ENCODE peak calls at places on chromosome X, in six cellular contexts. I, K, F, A, H and N are unnamed samples.

GRCh38 chrX:88604433-88605221 is 142.4 kb upstream of the CPXCR1 start:
- DNase-seq in I (no peak), K (no peak), F (no peak), A (no peak), H (no peak), N (no peak)

GRCh38 chrX:46627700-46628405 is 54.3 kb downstream of the CHST7 start:
- DNase-seq in I (no peak), K (no peak), F (no peak), A (no peak), H (no peak), N (no peak)

GRCh38 chrX:118574666-118575065 is 79.1 kb downstream of the DOCK11 start:
- DNase-seq in I (no peak), K (no peak), F (no peak), A (no peak), H (no peak), N (no peak)

GRCh38 chrX:16185725-16186136 is 18.4 kb downstream of the MAGEB17 start:
- DNase-seq in I (peak; percentile 65), K (peak; percentile 44), F (no peak), A (no peak), H (no peak), N (peak; percentile 65)

GRCh38 chrX:118189628-118190027 is 73.0 kb upstream of the KLHL13 start:
- DNase-seq in I (peak; percentile 44), K (no peak), F (no peak), A (no peak), H (no peak), N (no peak)

GRCh38 chrX:72050011-72050410 is 81.7 kb downstream of the RTL5 start:
- DNase-seq in I (peak; percentile 4), K (no peak), F (peak; percentile 26), A (no peak), H (no peak), N (peak; percentile 66)

GRCh38 chrX:39654952-39655351 is 442.8 kb downstream of the BCOR start:
- DNase-seq in I (no peak), K (no peak), F (no peak), A (no peak), H (no peak), N (no peak)

GRCh38 chrX:71558920-71559319 is 19.3 kb upstream of the GCNA start:
- DNase-seq in I (no peak), K (no peak), F (no peak), A (no peak), H (no peak), N (no peak)

GRCh38 chrX:16712825-16713155 is 321 bp upstream of the CTPS2 start:
- DNase-seq in I (no peak), K (peak; percentile 20), F (no peak), A (no peak), H (no peak), N (no peak)

GRCh38 chrX:1807301-1807731 is 192.5 kb downstream of the ASMT start:
- DNase-seq in I (peak; percentile 81), K (no peak), F (no peak), A (no peak), H (no peak), N (peak; percentile 52)

GRCh38 chrX:34880656-34881055 is 61.9 kb upstream of the FAM47B start:
- DNase-seq in I (no peak), K (no peak), F (no peak), A (no peak), H (no peak), N (peak; percentile 46)

GRCh38 chrX:43870011-43870410 is 12.2 kb downstream of the MAOB start:
- DNase-seq in I (no peak), K (no peak), F (no peak), A (no peak), H (no peak), N (no peak)

GRCh38 chrX:11059923-11060322 is 51.2 kb upstream of the HCCS start:
- DNase-seq in I (no peak), K (no peak), F (no peak), A (no peak), H (no peak), N (no peak)

GRCh38 chrX:115571712-115572111 is 10.7 kb downstream of the PLS3 start:
- DNase-seq in I (no peak), K (no peak), F (no peak), A (no peak), H (no peak), N (no peak)

GRCh38 chrX:43813898-43814297 is 68.4 kb downstream of the MAOB start:
- DNase-seq in I (peak; percentile 75), K (no peak), F (no peak), A (peak; percentile 32), H (no peak), N (peak; percentile 47)

GRCh38 chrX:138858438-138858837 is 146.9 kb upstream of the FGF13 start:
- DNase-seq in I (no peak), K (no peak), F (no peak), A (no peak), H (no peak), N (peak; percentile 89)

GRCh38 chrX:113059714-113060113 is 219.1 kb upstream of the AMOT start:
- DNase-seq in I (no peak), K (no peak), F (no peak), A (no peak), H (no peak), N (peak; percentile 34)

GRCh38 chrX:65581661-65582339 is 47.2 kb upstream of the LAS1L start:
- DNase-seq in I (peak; percentile 82), K (peak; percentile 52), F (no peak), A (peak; percentile 57), H (peak; percentile 61), N (peak; percentile 72)

GRCh38 chrX:150503898-150504219 is 64.6 kb upstream of the MTM1 start:
- DNase-seq in I (peak; percentile 45), K (no peak), F (no peak), A (no peak), H (no peak), N (peak; percentile 44)

GRCh38 chrX:139739138-139739537 is 31.2 kb upstream of the MCF2 start:
- DNase-seq in I (no peak), K (peak; percentile 7), F (no peak), A (no peak), H (no peak), N (peak; percentile 76)

GRCh38 chrX:50180073-50180940 is 20.5 kb downstream of the AKAP4 start:
- DNase-seq in I (peak; percentile 43), K (no peak), F (no peak), A (no peak), H (no peak), N (no peak)

GRCh38 chrX:41542151-41542935 is 95.2 kb downstream of the NYX start:
- DNase-seq in I (peak; percentile 53), K (no peak), F (no peak), A (no peak), H (no peak), N (no peak)

GRCh38 chrX:16578218-16578617 is 71.7 kb upstream of the S100G start:
- DNase-seq in I (peak; percentile 75), K (no peak), F (no peak), A (peak; percentile 6), H (no peak), N (no peak)

GRCh38 chrX:39491548-39492297 is 606.0 kb downstream of the BCOR start:
- DNase-seq in I (peak; percentile 55), K (peak; percentile 58), F (no peak), A (no peak), H (peak; percentile 54), N (no peak)

GRCh38 chrX:49202022-49202421 is 2.0 kb upstream of the SYP start:
- DNase-seq in I (no peak), K (no peak), F (no peak), A (no peak), H (no peak), N (no peak)

GRCh38 chrX:134982748-134983147 is 8.0 kb upstream of the SMIM10 start:
- DNase-seq in I (no peak), K (no peak), F (no peak), A (no peak), H (no peak), N (no peak)

DNA sequence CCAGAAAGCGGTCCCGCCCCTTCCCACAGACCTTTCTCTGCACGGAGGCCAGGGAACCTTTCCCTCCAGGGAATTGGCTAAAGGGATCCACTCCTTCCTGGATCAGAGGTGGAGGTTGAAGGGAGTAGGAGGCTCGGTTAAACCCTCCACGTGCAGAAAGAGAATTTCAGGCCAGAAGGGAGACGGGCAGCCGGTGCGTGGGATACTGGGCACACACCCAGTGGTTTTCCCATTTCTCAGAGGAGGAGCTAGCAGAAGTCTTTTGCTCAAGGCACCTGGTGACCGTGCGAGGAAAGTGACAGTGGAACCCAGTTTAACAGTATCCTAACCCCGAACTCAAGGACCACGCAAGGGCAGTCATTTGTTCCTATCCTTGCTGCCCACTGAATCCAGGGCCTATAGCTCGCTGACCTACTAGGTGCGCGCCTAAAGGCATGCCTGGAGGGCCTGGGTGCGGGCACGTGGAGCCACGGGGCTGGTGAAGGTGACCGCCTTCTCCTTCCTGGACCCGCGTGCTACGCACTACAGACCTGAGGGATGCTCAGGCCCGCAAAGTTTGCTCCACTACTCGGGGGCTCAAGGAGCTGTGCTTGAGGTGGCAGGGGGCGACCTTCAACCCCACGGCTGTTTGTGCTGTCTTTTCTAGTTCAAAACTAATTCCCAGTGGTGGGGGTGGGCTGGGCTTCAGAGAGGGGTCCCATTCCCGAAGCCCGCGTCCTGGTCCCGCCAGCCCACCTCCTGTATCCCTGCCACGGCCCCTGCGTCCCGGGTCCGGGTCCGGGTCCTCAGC is 584 bp upstream of the AFF2 start:
- DNase-seq in I (peak; percentile 53), K (no peak), F (no peak), A (no peak), H (no peak), N (no peak)
- TF ChIP-seq CTCF in I (no peak), K (no peak), F (no peak), A (no peak), H (no peak), N (no peak)

GRCh38 chrX:7191681-7192110 is 43.7 kb upstream of the PUDP start:
- DNase-seq in I (peak; percentile 59), K (no peak), F (no peak), A (peak; percentile 4), H (no peak), N (peak; percentile 21)
- TF ChIP-seq CTCF in I (peak; percentile 66), K (no peak), F (no peak), A (no peak), H (no peak), N (no peak)

DNA sequence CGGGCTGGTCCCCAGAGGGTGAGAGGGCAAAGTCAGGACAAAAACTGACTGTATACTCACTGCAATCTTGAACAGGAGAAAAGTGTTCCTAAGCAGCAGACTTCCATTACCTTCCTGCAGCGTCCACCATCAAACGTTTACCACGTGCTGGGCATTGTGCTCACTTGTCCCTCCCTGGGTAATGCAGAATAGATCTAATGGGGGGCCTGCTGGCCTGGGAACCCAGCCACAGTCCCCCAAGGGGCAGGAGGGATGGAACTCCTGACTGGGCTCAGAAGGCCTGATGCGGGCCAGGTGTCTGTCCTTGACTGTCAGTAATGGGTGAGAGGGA is 37.6 kb upstream of the FAM156A start:
- DNase-seq in I (no peak), K (no peak), F (no peak), A (no peak), H (no peak), N (no peak)
- TF ChIP-seq CTCF in I (no peak), K (no peak), F (no peak), A (no peak), H (no peak), N (no peak)

GRCh38 chrX:4550018-4550417 is 836.6 kb upstream of the PRKX start:
- DNase-seq in I (peak; percentile 71), K (no peak), F (no peak), A (no peak), H (no peak), N (no peak)
- TF ChIP-seq CTCF in I (peak; percentile 78), K (no peak), F (no peak), A (no peak), H (no peak), N (no peak)